ENCODE peak calls at places on chromosomes 13 and 19, in four cellular contexts. F, C, Q and N are unnamed samples.

GRCh38 chr19:42089191-42089750 is 13.3 kb downstream of the ZNF574 start:
- DNase-seq in F (no peak), Q (no peak), C (no peak), N (no peak)

GRCh38 chr13:79589605-79590511 is 108.9 kb downstream of the NDFIP2 start:
- DNase-seq in F (no peak), Q (no peak), C (no peak), N (no peak)

GRCh38 chr19:40862333-40862732 is 12.1 kb upstream of the CYP2A6 start:
- DNase-seq in Q (no peak), C (peak), F (no peak), N (no peak)

GRCh38 chr19:29259153-29259552 is 46.2 kb upstream of the UQCRFS1 start:
- DNase-seq in Q (peak), F (no peak), C (no peak), N (no peak)

GRCh38 chr19:6233051-6233826 is 46.5 kb downstream of the MLLT1 start:
- DNase-seq in C (no peak), F (no peak), Q (no peak), N (no peak)

GRCh38 chr13:94478913-94479312 is 569 bp downstream of the DCT start:
- DNase-seq in F (no peak), Q (no peak), C (no peak), N (no peak)

GRCh38 chr19:50858896-50859295 is 4.2 kb downstream of the KLK3 start:
- DNase-seq in C (no peak), Q (peak), F (no peak), N (no peak)

GRCh38 chr13:73913043-73913740 is 221.0 kb downstream of the KLF12 start:
- DNase-seq in F (no peak), Q (no peak), C (no peak), N (no peak)

GRCh38 chr19:19540707-19541515 is 2.8 kb downstream of the CILP2 start:
- DNase-seq in C (no peak), Q (peak), F (peak), N (no peak)

GRCh38 chr19:57527136-57527881 is at the start of gene ZNF549:
- DNase-seq in C (peak), F (no peak), Q (peak), N (no peak)

GRCh38 chr19:50720181-50720920 is 749 bp upstream of the SHANK1 start:
- DNase-seq in Q (no peak), F (no peak), C (no peak), N (no peak)

GRCh38 chr19:56080669-56081401 is 40.3 kb downstream of the ZNF787 start:
- DNase-seq in C (peak), Q (peak), F (peak), N (no peak)

GRCh38 chr19:42469311-42470239 is 26.8 kb upstream of the CXCL17 start:
- DNase-seq in C (peak), Q (no peak), F (no peak), N (no peak)

GRCh38 chr13:43157796-43158195 is 134.4 kb downstream of the DNAJC15 start:
- DNase-seq in C (no peak), Q (no peak), F (no peak), N (no peak)

GRCh38 chr13:112034846-112035245 is 32.1 kb upstream of the SOX1 start:
- DNase-seq in C (no peak), F (no peak), Q (no peak), N (no peak)

GRCh38 chr19:22918221-22918620 is 84.8 kb downstream of the ZNF728 start:
- DNase-seq in F (no peak), C (no peak), Q (no peak), N (no peak)

GRCh38 chr13:112057736-112058518 is 9.0 kb upstream of the SOX1 start:
- DNase-seq in Q (peak), C (no peak), F (no peak), N (no peak)

GRCh38 chr13:111283991-111284390 is 36.5 kb upstream of the TEX29 start:
- DNase-seq in F (no peak), Q (no peak), C (no peak), N (no peak)

GRCh38 chr13:37492741-37493514 is 105.6 kb downstream of the POSTN start:
- DNase-seq in Q (no peak), C (no peak), F (no peak), N (no peak)

GRCh38 chr19:44677019-44677809 is 5.9 kb downstream of the CEACAM19 start:
- DNase-seq in Q (peak), F (peak), C (no peak), N (no peak)

GRCh38 chr13:48078251-48078656 is 16.6 kb downstream of the MED4 start:
- DNase-seq in F (peak), C (peak), Q (no peak), N (no peak)

GRCh38 chr19:40280608-40281221 is 4.4 kb downstream of the AKT2 start:
- DNase-seq in F (no peak), Q (no peak), C (no peak), N (no peak)

GRCh38 chr19:50932018-50932689 is 20.7 kb downstream of the KLK5 start:
- DNase-seq in C (no peak), F (peak), Q (no peak), N (no peak)

GRCh38 chr19:30691767-30692516 is 319.8 kb downstream of the ZNF536 start:
- DNase-seq in F (no peak), Q (no peak), C (no peak), N (no peak)

GRCh38 chr19:27764186-27764804 is 1448.7 kb downstream of the UQCRFS1 start:
- DNase-seq in Q (no peak), C (no peak), F (no peak), N (no peak)

GRCh38 chr19:49761625-49762311 is 1.3 kb downstream of the TSKS start:
- DNase-seq in F (no peak), C (peak), Q (peak), N (no peak)

GRCh38 chr13:24301911-24302310 is 7.5 kb upstream of the C1QTNF9 start:
- DNase-seq in F (no peak), C (no peak), Q (no peak), N (no peak)

GRCh38 chr13:51048166-51048461 is 63.0 kb downstream of the C13orf42 start:
- DNase-seq in F (no peak), C (no peak), Q (no peak), N (no peak)

GRCh38 chr19:23222998-23223652 is 27.1 kb downstream of the ZNF724 start:
- DNase-seq in C (peak), Q (no peak), F (no peak), N (no peak)

GRCh38 chr19:973726-974563 is 10.2 kb upstream of the WDR18 start:
- DNase-seq in Q (no peak), C (no peak), F (no peak), N (no peak)

GRCh38 chr19:30212574-30212973 is 159.6 kb upstream of the ZNF536 start:
- DNase-seq in C (no peak), F (no peak), Q (no peak), N (no peak)

GRCh38 chr13:38542601-38543000 is 144.3 kb upstream of the FREM2 start:
- DNase-seq in C (no peak), Q (no peak), F (no peak), N (no peak)

GRCh38 chr19:28289294-28290063 is 923.5 kb downstream of the UQCRFS1 start:
- DNase-seq in C (no peak), F (no peak), Q (no peak), N (no peak)

GRCh38 chr19:11203194-11204075 is 6.1 kb upstream of the KANK2 start:
- DNase-seq in F (no peak), C (peak), Q (peak), N (no peak)

GRCh38 chr13:44921931-44922758 is 67.1 kb downstream of the NUFIP1 start:
- DNase-seq in Q (no peak), F (peak), C (peak), N (peak)

GRCh38 chr19:17544418-17544817 is 11.0 kb upstream of the COLGALT1 start:
- DNase-seq in F (no peak), Q (no peak), C (no peak), N (no peak)

GRCh38 chr19:17548145-17548544 is 7.3 kb upstream of the COLGALT1 start:
- DNase-seq in F (no peak), C (no peak), Q (no peak), N (no peak)

GRCh38 chr19:17550076-17550667 is 5.3 kb upstream of the COLGALT1 start:
- DNase-seq in Q (no peak), F (no peak), C (no peak), N (no peak)

GRCh38 chr19:17553256-17553655 is 2.2 kb upstream of the COLGALT1 start:
- DNase-seq in Q (no peak), C (no peak), F (no peak), N (no peak)

DNA sequence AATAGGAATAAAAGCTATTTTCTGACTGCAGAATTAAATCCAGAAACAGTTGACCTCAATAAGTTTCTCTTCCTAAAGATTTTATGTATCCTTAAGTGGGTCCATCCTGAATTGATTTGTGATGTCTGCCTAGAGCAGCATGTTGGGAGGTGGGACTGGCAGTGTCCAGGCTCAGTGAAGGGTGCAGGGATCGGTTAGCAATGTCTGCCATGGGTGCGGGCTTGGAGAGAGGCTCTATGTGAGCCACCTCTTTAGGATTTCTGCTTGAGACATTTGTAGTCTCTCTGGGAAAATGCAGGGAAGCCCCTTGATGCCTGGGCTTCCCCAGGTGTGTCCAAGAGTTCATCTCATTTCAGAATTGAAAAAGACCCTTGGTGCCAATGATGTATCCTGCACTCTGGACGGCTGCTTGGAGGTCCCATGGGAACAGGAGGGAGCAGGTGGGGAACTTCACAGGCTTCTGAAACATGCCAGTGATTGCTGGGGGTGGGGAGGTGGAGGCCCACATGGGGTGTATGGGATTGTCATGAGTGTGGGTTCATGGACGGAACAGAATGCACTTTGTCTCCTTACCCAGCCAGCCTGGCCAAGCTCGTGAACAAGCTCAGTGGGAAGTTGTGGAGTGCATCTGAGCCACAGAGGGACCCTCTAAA is 6.2 kb upstream of the COLGALT1 start:
- DNase-seq in C (no peak), Q (no peak), F (peak), N (no peak)
- TF ChIP-seq TCF7L2 in C (no peak), Q (no peak), F (no peak), N (no peak)

GRCh38 chr13:35987572-35988513 is 143.3 kb downstream of the DCLK1 start:
- DNase-seq in F (no peak), Q (no peak), C (no peak), N (no peak)
- TF ChIP-seq TCF7L2 in F (no peak), Q (no peak), C (no peak), N (no peak)

DNA sequence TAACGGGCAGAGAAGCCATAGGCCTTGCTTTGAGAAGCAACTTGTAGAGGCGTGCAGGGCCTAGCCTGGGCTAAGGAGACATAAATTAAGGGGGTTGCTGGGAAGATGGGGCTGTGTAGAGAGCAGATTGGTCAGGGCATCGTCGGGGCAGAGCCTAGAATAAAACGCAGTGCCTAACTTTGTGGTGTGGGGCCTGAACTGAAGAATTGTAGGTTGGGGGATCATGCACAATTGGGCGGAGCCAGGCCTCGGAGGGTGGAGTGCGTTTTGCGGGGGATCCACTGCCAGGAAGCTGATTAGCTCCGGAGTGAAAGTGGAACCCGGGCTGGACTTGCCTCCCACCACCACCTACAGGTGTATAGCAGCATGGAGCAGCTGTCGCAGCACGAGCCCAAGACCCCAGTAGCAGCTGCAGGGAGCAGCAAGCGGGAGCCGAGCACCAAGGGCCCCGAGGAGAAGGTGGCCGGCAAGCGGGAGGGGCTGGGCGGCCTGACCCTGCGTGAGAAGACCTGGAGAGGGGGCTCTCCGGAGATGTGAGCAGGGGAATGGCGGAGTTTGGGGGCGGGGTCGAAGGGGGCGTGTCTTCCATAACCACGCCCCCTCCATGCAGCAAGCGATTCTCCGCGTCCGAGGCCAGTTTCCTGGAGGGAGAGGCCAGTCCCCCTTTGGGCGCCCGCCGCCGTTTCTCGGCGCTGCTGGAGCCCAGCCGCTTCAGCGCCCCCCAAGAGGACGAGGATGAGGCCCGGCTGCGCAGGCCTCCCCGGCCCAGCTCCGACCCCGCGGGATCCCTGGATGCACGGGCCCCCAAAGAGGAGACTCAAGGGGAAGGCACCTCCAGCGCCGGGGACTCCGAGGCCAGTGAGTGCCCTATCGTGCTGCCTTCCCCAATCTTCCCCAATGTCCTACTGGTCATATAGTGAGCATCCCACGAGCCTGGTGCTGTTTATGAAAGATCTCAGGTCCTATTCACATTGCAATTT is 13.8 kb downstream of the DNASE2 start:
- DNase-seq in Q (peak), F (no peak), C (no peak), N (no peak)
- TF ChIP-seq TCF7L2 in Q (no peak), F (no peak), C (no peak), N (no peak)

GRCh38 chr13:69912576-69913074 is 195.0 kb upstream of the ATXN8OS start:
- DNase-seq in C (no peak), Q (no peak), F (no peak), N (no peak)
- TF ChIP-seq TCF7L2 in C (no peak), Q (no peak), F (no peak), N (no peak)